ENCODE peak calls at places on chromosome 18, in four cellular contexts. One of them, this sample, is unnamed.
A peak's percentile ranks its signal among the peaks of the same experiment; 100 is the strongest.

GRCh38 chr18:23105581-23106219 is 29.6 kb upstream of the CABLES1 start:
- DNase-seq in stimulated activated CD4-positive, alpha-beta T cell treated with anti-CD3 and anti-CD28 coated beads, Interleukin-4, amount 100 ng/mL, for 4 hours: no peak
- DNase-seq in GM03348: no peak
- DNase-seq in SW 1271: no peak
- DNase-seq in this sample: no peak

GRCh38 chr18:54100920-54101319 is 123.5 kb downstream of the MBD2 start:
- DNase-seq in stimulated activated CD4-positive, alpha-beta T cell treated with anti-CD3 and anti-CD28 coated beads, Interleukin-4, amount 100 ng/mL, for 4 hours: no peak
- DNase-seq in GM03348: peak; percentile 28
- DNase-seq in SW 1271: no peak
- DNase-seq in this sample: no peak

GRCh38 chr18:77165489-77166415 is 33.2 kb upstream of the MBP start:
- DNase-seq in stimulated activated CD4-positive, alpha-beta T cell treated with anti-CD3 and anti-CD28 coated beads, Interleukin-4, amount 100 ng/mL, for 4 hours: no peak
- DNase-seq in GM03348: peak; percentile 87
- DNase-seq in SW 1271: no peak
- DNase-seq in this sample: no peak

GRCh38 chr18:22047485-22047884 is 121.9 kb upstream of the GATA6 start:
- DNase-seq in stimulated activated CD4-positive, alpha-beta T cell treated with anti-CD3 and anti-CD28 coated beads, Interleukin-4, amount 100 ng/mL, for 4 hours: no peak
- DNase-seq in GM03348: no peak
- DNase-seq in SW 1271: no peak
- DNase-seq in this sample: no peak

GRCh38 chr18:76573325-76574025 is 78.4 kb upstream of the ZNF516 start:
- DNase-seq in stimulated activated CD4-positive, alpha-beta T cell treated with anti-CD3 and anti-CD28 coated beads, Interleukin-4, amount 100 ng/mL, for 4 hours: no peak
- DNase-seq in GM03348: peak; percentile 67
- DNase-seq in SW 1271: peak; percentile 34
- DNase-seq in this sample: peak; percentile 31

GRCh38 chr18:35671952-35672603 is 90.5 kb downstream of the GALNT1 start:
- DNase-seq in stimulated activated CD4-positive, alpha-beta T cell treated with anti-CD3 and anti-CD28 coated beads, Interleukin-4, amount 100 ng/mL, for 4 hours: no peak
- DNase-seq in GM03348: peak; percentile 10
- DNase-seq in SW 1271: no peak
- DNase-seq in this sample: peak; percentile 29

GRCh38 chr18:13612111-13612997 is 114.0 kb downstream of the FAM210A start:
- DNase-seq in stimulated activated CD4-positive, alpha-beta T cell treated with anti-CD3 and anti-CD28 coated beads, Interleukin-4, amount 100 ng/mL, for 4 hours: peak; percentile 52
- DNase-seq in GM03348: peak; percentile 32
- DNase-seq in SW 1271: no peak
- DNase-seq in this sample: peak; percentile 22

GRCh38 chr18:77147418-77147852 is 14.9 kb upstream of the MBP start:
- DNase-seq in stimulated activated CD4-positive, alpha-beta T cell treated with anti-CD3 and anti-CD28 coated beads, Interleukin-4, amount 100 ng/mL, for 4 hours: no peak
- DNase-seq in GM03348: peak; percentile 59
- DNase-seq in SW 1271: peak; percentile 17
- DNase-seq in this sample: no peak

GRCh38 chr18:50126466-50126865 is 68.5 kb downstream of the MYO5B start:
- DNase-seq in stimulated activated CD4-positive, alpha-beta T cell treated with anti-CD3 and anti-CD28 coated beads, Interleukin-4, amount 100 ng/mL, for 4 hours: no peak
- DNase-seq in GM03348: no peak
- DNase-seq in SW 1271: no peak
- DNase-seq in this sample: peak; percentile 36

GRCh38 chr18:56315363-56315762 is 323.0 kb downstream of the TXNL1 start:
- DNase-seq in stimulated activated CD4-positive, alpha-beta T cell treated with anti-CD3 and anti-CD28 coated beads, Interleukin-4, amount 100 ng/mL, for 4 hours: no peak
- DNase-seq in GM03348: peak; percentile 70
- DNase-seq in SW 1271: no peak
- DNase-seq in this sample: peak; percentile 3

GRCh38 chr18:10928971-10929373 is 220.4 kb downstream of the PIEZO2 start:
- DNase-seq in stimulated activated CD4-positive, alpha-beta T cell treated with anti-CD3 and anti-CD28 coated beads, Interleukin-4, amount 100 ng/mL, for 4 hours: no peak
- DNase-seq in GM03348: no peak
- DNase-seq in SW 1271: no peak
- DNase-seq in this sample: peak; percentile 51

GRCh38 chr18:7904529-7904928 is 337.4 kb downstream of the PTPRM start:
- DNase-seq in stimulated activated CD4-positive, alpha-beta T cell treated with anti-CD3 and anti-CD28 coated beads, Interleukin-4, amount 100 ng/mL, for 4 hours: no peak
- DNase-seq in GM03348: peak; percentile 50
- DNase-seq in SW 1271: no peak
- DNase-seq in this sample: peak; percentile 28

GRCh38 chr18:79513381-79514081 is 117.8 kb downstream of the NFATC1 start:
- DNase-seq in stimulated activated CD4-positive, alpha-beta T cell treated with anti-CD3 and anti-CD28 coated beads, Interleukin-4, amount 100 ng/mL, for 4 hours: no peak
- DNase-seq in GM03348: no peak
- DNase-seq in SW 1271: no peak
- DNase-seq in this sample: no peak

GRCh38 chr18:3304832-3305231 is 42.9 kb downstream of the MYL12B start:
- DNase-seq in stimulated activated CD4-positive, alpha-beta T cell treated with anti-CD3 and anti-CD28 coated beads, Interleukin-4, amount 100 ng/mL, for 4 hours: no peak
- DNase-seq in GM03348: no peak
- DNase-seq in SW 1271: no peak
- DNase-seq in this sample: peak; percentile 34

GRCh38 chr18:40878371-40878770 is 1076.7 kb upstream of the PIK3C3 start:
- DNase-seq in stimulated activated CD4-positive, alpha-beta T cell treated with anti-CD3 and anti-CD28 coated beads, Interleukin-4, amount 100 ng/mL, for 4 hours: no peak
- DNase-seq in GM03348: no peak
- DNase-seq in SW 1271: no peak
- DNase-seq in this sample: no peak

GRCh38 chr18:24006731-24007308 is 7.7 kb upstream of the TTC39C start:
- DNase-seq in stimulated activated CD4-positive, alpha-beta T cell treated with anti-CD3 and anti-CD28 coated beads, Interleukin-4, amount 100 ng/mL, for 4 hours: no peak
- DNase-seq in GM03348: no peak
- DNase-seq in SW 1271: no peak
- DNase-seq in this sample: no peak

GRCh38 chr18:10851824-10852225 is 297.5 kb downstream of the PIEZO2 start:
- DNase-seq in stimulated activated CD4-positive, alpha-beta T cell treated with anti-CD3 and anti-CD28 coated beads, Interleukin-4, amount 100 ng/mL, for 4 hours: no peak
- DNase-seq in GM03348: peak; percentile 70
- DNase-seq in SW 1271: peak; percentile 31
- DNase-seq in this sample: peak; percentile 58

GRCh38 chr18:78158943-78159342 is 820.7 kb upstream of the SALL3 start:
- DNase-seq in stimulated activated CD4-positive, alpha-beta T cell treated with anti-CD3 and anti-CD28 coated beads, Interleukin-4, amount 100 ng/mL, for 4 hours: no peak
- DNase-seq in GM03348: no peak
- DNase-seq in SW 1271: no peak
- DNase-seq in this sample: no peak

GRCh38 chr18:61943175-61943964 is 50.6 kb upstream of the RNF152 start:
- DNase-seq in stimulated activated CD4-positive, alpha-beta T cell treated with anti-CD3 and anti-CD28 coated beads, Interleukin-4, amount 100 ng/mL, for 4 hours: no peak
- DNase-seq in GM03348: no peak
- DNase-seq in SW 1271: no peak
- DNase-seq in this sample: no peak

GRCh38 chr18:8767356-8767755 is 62.0 kb downstream of the MTCL1 start:
- DNase-seq in stimulated activated CD4-positive, alpha-beta T cell treated with anti-CD3 and anti-CD28 coated beads, Interleukin-4, amount 100 ng/mL, for 4 hours: no peak
- DNase-seq in GM03348: no peak
- DNase-seq in SW 1271: no peak
- DNase-seq in this sample: no peak

GRCh38 chr18:44682871-44683221 is 2.2 kb downstream of the SETBP1 start:
- DNase-seq in stimulated activated CD4-positive, alpha-beta T cell treated with anti-CD3 and anti-CD28 coated beads, Interleukin-4, amount 100 ng/mL, for 4 hours: no peak
- DNase-seq in GM03348: no peak
- DNase-seq in SW 1271: no peak
- DNase-seq in this sample: peak; percentile 69

GRCh38 chr18:24530630-24531111 is 70.2 kb downstream of the HRH4 start:
- DNase-seq in stimulated activated CD4-positive, alpha-beta T cell treated with anti-CD3 and anti-CD28 coated beads, Interleukin-4, amount 100 ng/mL, for 4 hours: no peak
- DNase-seq in GM03348: peak; percentile 11
- DNase-seq in SW 1271: no peak
- DNase-seq in this sample: peak; percentile 75

GRCh38 chr18:8354304-8354703 is 254.9 kb upstream of the RAB12 start:
- DNase-seq in stimulated activated CD4-positive, alpha-beta T cell treated with anti-CD3 and anti-CD28 coated beads, Interleukin-4, amount 100 ng/mL, for 4 hours: no peak
- DNase-seq in GM03348: no peak
- DNase-seq in SW 1271: no peak
- DNase-seq in this sample: no peak

GRCh38 chr18:52311331-52311730 is 28.7 kb upstream of the DCC start:
- DNase-seq in stimulated activated CD4-positive, alpha-beta T cell treated with anti-CD3 and anti-CD28 coated beads, Interleukin-4, amount 100 ng/mL, for 4 hours: no peak
- DNase-seq in GM03348: no peak
- DNase-seq in SW 1271: no peak
- DNase-seq in this sample: no peak

GRCh38 chr18:40357536-40357935 is 1597.5 kb upstream of the PIK3C3 start:
- DNase-seq in stimulated activated CD4-positive, alpha-beta T cell treated with anti-CD3 and anti-CD28 coated beads, Interleukin-4, amount 100 ng/mL, for 4 hours: no peak
- DNase-seq in GM03348: no peak
- DNase-seq in SW 1271: no peak
- DNase-seq in this sample: no peak

GRCh38 chr18:68604256-68604655 is 110.7 kb downstream of the TMX3 start:
- DNase-seq in stimulated activated CD4-positive, alpha-beta T cell treated with anti-CD3 and anti-CD28 coated beads, Interleukin-4, amount 100 ng/mL, for 4 hours: no peak
- DNase-seq in GM03348: peak; percentile 34
- DNase-seq in SW 1271: no peak
- DNase-seq in this sample: peak; percentile 25

GRCh38 chr18:48640566-48641270 is 101.9 kb downstream of the CTIF start:
- DNase-seq in stimulated activated CD4-positive, alpha-beta T cell treated with anti-CD3 and anti-CD28 coated beads, Interleukin-4, amount 100 ng/mL, for 4 hours: no peak
- DNase-seq in GM03348: peak; percentile 49
- DNase-seq in SW 1271: no peak
- DNase-seq in this sample: no peak